ENCODE peak calls at places on chromosome 14, in four cellular contexts. G is GM23338, M is pancreas, J is GM23248. F is an unnamed sample. For H3K4me1, the result is how much of the 10 kb centered on the place peaks cover.

GRCh38 chr14:71139058-71139946 is 232.0 kb downstream of the PCNX1 start:
- DNase-seq in G (peak), M (peak), J (peak), F (peak)

GRCh38 chr14:34336501-34336900 is 125.5 kb downstream of the SPTSSA start:
- DNase-seq in M (no peak), J (no peak), G (no peak), F (no peak)

GRCh38 chr14:74493343-74494261 is at the start of gene ISCA2:
- DNase-seq in J (peak), M (peak), G (peak), F (peak)

GRCh38 chr14:50340945-50341344 is 28.8 kb downstream of the DMAC2L start:
- DNase-seq in M (no peak), G (peak), J (no peak), F (no peak)

GRCh38 chr14:81273961-81274360 is 53.2 kb upstream of the GTF2A1 start:
- DNase-seq in G (no peak), J (no peak), M (no peak), F (no peak)

GRCh38 chr14:73100334-73100733 is 36.0 kb upstream of the PSEN1 start:
- DNase-seq in G (no peak), M (no peak), J (no peak), F (no peak)

GRCh38 chr14:37063467-37064240 is 108.8 kb downstream of the SLC25A21 start:
- DNase-seq in J (no peak), M (no peak), G (no peak), F (no peak)

GRCh38 chr14:37588667-37588955 is 6.4 kb downstream of the FOXA1 start:
- DNase-seq in G (peak), M (no peak), J (no peak), F (no peak)

GRCh38 chr14:98608071-98609060 is 663.6 kb downstream of the BCL11B start:
- DNase-seq in G (no peak), J (no peak), M (no peak), F (peak)

GRCh38 chr14:99391671-99392070 is 89.0 kb downstream of the SETD3 start:
- DNase-seq in G (no peak), M (no peak), J (peak), F (no peak)

GRCh38 chr14:75978249-75978731 is 3.5 kb downstream of the TGFB3 start:
- DNase-seq in M (no peak), G (no peak), J (peak), F (peak)

GRCh38 chr14:85471744-85472143 is 58.2 kb upstream of the FLRT2 start:
- DNase-seq in G (no peak), M (peak), J (peak), F (no peak)

GRCh38 chr14:75182820-75183219 is 6.4 kb upstream of the TMED10 start:
- DNase-seq in J (peak), M (no peak), G (no peak), F (no peak)

GRCh38 chr14:77991128-77991772 is 178.9 kb upstream of the NRXN3 start:
- DNase-seq in J (no peak), G (peak), M (no peak), F (no peak)

GRCh38 chr14:85909581-85909980 is 379.6 kb downstream of the FLRT2 start:
- DNase-seq in G (no peak), J (no peak), M (no peak), F (no peak)

GRCh38 chr14:102507891-102508312 is 1.7 kb downstream of the ANKRD9 start:
- DNase-seq in M (no peak), J (no peak), G (peak), F (no peak)

GRCh38 chr14:98182385-98183055 is 1089.5 kb downstream of the BCL11B start:
- DNase-seq in G (no peak), M (no peak), J (peak), F (no peak)

GRCh38 chr14:22974530-22975313 is 7.6 kb downstream of the AJUBA start:
- DNase-seq in G (no peak), M (no peak), J (no peak), F (no peak)

GRCh38 chr14:35286707-35287106 is 5.5 kb upstream of the PSMA6 start:
- DNase-seq in M (no peak), G (no peak), J (no peak), F (no peak)

GRCh38 chr14:23514009-23514962 is 37.3 kb downstream of the ZFHX2 start:
- DNase-seq in M (no peak), G (no peak), J (no peak), F (no peak)

GRCh38 chr14:65817011-65817410 is 404.5 kb downstream of the FUT8 start:
- DNase-seq in J (no peak), M (no peak), G (no peak), F (no peak)

GRCh38 chr14:71730471-71730870 is 201.8 kb upstream of the RGS6 start:
- DNase-seq in M (no peak), J (peak), G (no peak), F (no peak)

GRCh38 chr14:92759300-92759678 is 10.9 kb upstream of the LGMN start:
- DNase-seq in J (peak), M (no peak), G (peak), F (no peak)

GRCh38 chr14:102209224-102209966 is 69.7 kb downstream of the WDR20 start:
- DNase-seq in J (peak), G (peak), M (peak), F (no peak)

GRCh38 chr14:24694680-24695079 is 60.7 kb upstream of the GZMB start:
- DNase-seq in G (no peak), M (no peak), J (no peak), F (no peak)

GRCh38 chr14:94144765-94145164 is 15.4 kb upstream of the IFI27L2 start:
- DNase-seq in G (peak), M (no peak), J (no peak), F (no peak)

GRCh38 chr14:36659822-36660735 is 1.6 kb upstream of the PAX9 start:
- DNase-seq in J (no peak), M (no peak), G (peak), F (no peak)

GRCh38 chr14:99315197-99315596 is 43.2 kb upstream of the BCL11B start:
- DNase-seq in J (no peak), M (no peak), G (no peak), F (no peak)

GRCh38 chr14:75832621-75833297 is 149.0 kb downstream of the TGFB3 start:
- DNase-seq in M (no peak), G (no peak), J (peak), F (no peak)

GRCh38 chr14:90024910-90025309 is 36.9 kb upstream of the KCNK13 start:
- DNase-seq in M (no peak), J (no peak), G (no peak), F (no peak)

GRCh38 chr14:34093878-34094277 is 143.0 kb upstream of the EGLN3 start:
- DNase-seq in M (no peak), J (no peak), G (no peak), F (no peak)

GRCh38 chr14:29465095-29465494 is 462.6 kb downstream of the PRKD1 start:
- DNase-seq in M (no peak), G (no peak), J (no peak), F (no peak)

GRCh38 chr14:23093993-23094665 is 807 bp downstream of the ACIN1 start:
- DNase-seq in J (peak), G (peak), M (no peak), F (no peak)

GRCh38 chr14:51211149-51211548 is 28.9 kb upstream of the TMX1 start:
- DNase-seq in J (peak), M (no peak), G (no peak), F (no peak)

GRCh38 chr14:31208546-31209424 is 1.2 kb upstream of the HECTD1 start:
- DNase-seq in G (no peak), J (no peak), M (no peak), F (no peak)

GRCh38 chr14:105177082-105177481 is 4.0 kb downstream of the NUDT14 start:
- DNase-seq in J (no peak), G (no peak), M (peak), F (no peak)

GRCh38 chr14:41873379-41874034 is 266.8 kb downstream of the LRFN5 start:
- DNase-seq in M (no peak), G (peak), J (peak), F (no peak)

GRCh38 chr14:72104011-72104613 is 171.9 kb downstream of the RGS6 start:
- DNase-seq in G (peak), M (peak), J (peak), F (peak)

GRCh38 chr14:20458031-20458789 is 3.0 kb downstream of the PIP4P1 start:
- DNase-seq in J (no peak), G (peak), M (no peak), F (no peak)

GRCh38 chr14:60839057-60839456 is 104.5 kb downstream of the MNAT1 start:
- DNase-seq in G (no peak), M (no peak), J (no peak), F (no peak)

GRCh38 chr14:60839657-60840056 is 105.1 kb downstream of the MNAT1 start:
- DNase-seq in G (no peak), J (no peak), M (no peak), F (no peak)

GRCh38 chr14:60838601-60839000 is 104.0 kb downstream of the MNAT1 start:
- DNase-seq in M (no peak), G (no peak), J (no peak), F (no peak)
- H3K27ac ChIP-seq in M (no peak), G (no peak), J (no peak), F (no peak)

DNA sequence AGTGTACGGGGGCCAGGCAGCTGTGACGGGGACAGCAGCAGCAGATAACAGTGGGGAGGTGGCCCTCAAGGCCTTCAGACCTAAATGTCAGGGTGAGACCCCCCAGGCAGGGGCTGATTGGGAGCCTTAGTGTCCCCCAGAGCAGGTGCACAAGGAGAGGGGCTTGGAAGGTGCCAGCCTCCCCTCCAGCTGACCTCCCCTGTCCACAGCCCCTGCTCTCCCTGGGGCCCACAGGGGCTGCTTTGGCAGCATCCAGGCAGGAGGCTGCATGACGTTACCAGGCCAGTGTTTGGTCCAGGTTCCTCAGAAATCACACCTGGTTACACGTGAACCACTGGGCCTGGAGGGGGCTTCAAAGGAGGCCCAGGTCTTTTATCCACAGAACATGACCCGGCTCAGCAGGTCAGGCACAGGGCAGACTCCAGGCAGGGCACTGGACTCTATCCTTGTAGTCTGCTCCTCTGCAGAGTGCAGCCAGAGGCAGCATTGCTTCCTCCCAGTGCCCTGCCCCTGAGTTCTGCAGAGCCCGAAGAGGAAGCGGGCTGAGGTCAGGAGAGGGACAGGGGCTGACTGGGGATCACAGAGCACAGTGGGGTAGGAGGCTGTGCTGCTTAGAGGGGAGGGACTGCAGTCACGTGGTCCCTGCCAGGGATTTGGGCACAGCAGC is 2.6 kb upstream of the TRMT61A start:
- DNase-seq in G (no peak), J (no peak), M (no peak), F (no peak)
- H3K4me1 ChIP-seq in G (under half), J (under half), M (under half), F (under half)

GRCh38 chr14:55026441-55026792 is 482 bp downstream of the WDHD1 start:
- DNase-seq in M (no peak), G (no peak), J (peak), F (no peak)
- H3K27ac ChIP-seq in M (peak), G (peak), J (peak), F (peak)

GRCh38 chr14:100727565-100728240 is 1.0 kb downstream of the DLK1 start:
- DNase-seq in J (no peak), M (no peak), G (no peak), F (no peak)
- H3K4me1 ChIP-seq in J (under half), M (under half), G (under half), F (under half)